ENCODE peak calls at places on chromosomes 11 and 22, in seven cellular contexts. Q is astrocyte of the cerebellum, N is endothelial cell, T is dorsolateral prefrontal cortex, S is iris pigment epithelial cell, D is EH, F is lung. P is an unnamed sample.

GRCh38 chr11:3037041-3037944 is 19.9 kb downstream of the CARS1 start:
- DNase-seq in Q (peak), D (peak), S (peak), F (peak), T (peak), N (peak), P (no peak)

GRCh38 chr22:31350410-31350863 is 4.3 kb upstream of the PATZ1 start:
- DNase-seq in S (peak), T (no peak), F (no peak), D (peak), N (no peak), Q (no peak), P (no peak)

GRCh38 chr11:15123849-15124248 is 9.1 kb downstream of the INSC start:
- DNase-seq in D (peak), S (peak), F (no peak), Q (no peak), N (no peak), T (no peak), P (no peak)

GRCh38 chr22:35616043-35616442 is 1.1 kb downstream of the MB start:
- DNase-seq in Q (no peak), T (no peak), D (peak), N (no peak), F (no peak), S (no peak), P (no peak)

GRCh38 chr11:27290261-27290660 is 72.8 kb downstream of the CCDC34 start:
- DNase-seq in N (no peak), T (no peak), S (no peak), Q (no peak), D (peak), F (no peak), P (no peak)

GRCh38 chr22:45916515-45916914 is 60.4 kb downstream of the WNT7B start:
- DNase-seq in S (no peak), F (no peak), D (no peak), T (no peak), Q (no peak), N (no peak), P (no peak)

GRCh38 chr11:105553015-105553414 is 56.9 kb upstream of the GRIA4 start:
- DNase-seq in S (peak), Q (no peak), N (no peak), D (peak), F (no peak), T (no peak), P (no peak)

GRCh38 chr11:9574806-9575530 is 1.5 kb downstream of the WEE1 start:
- DNase-seq in N (peak), T (no peak), F (peak), Q (peak), S (peak), D (peak), P (no peak)

GRCh38 chr11:786235-787083 is 3.4 kb downstream of the CEND1 start:
- DNase-seq in S (no peak), Q (no peak), T (no peak), D (no peak), F (no peak), N (no peak), P (no peak)

GRCh38 chr11:31786996-31787685 is 24.0 kb downstream of the PAX6 start:
- DNase-seq in S (no peak), D (no peak), T (no peak), F (no peak), N (no peak), Q (no peak), P (no peak)

GRCh38 chr11:130431806-130432205 is 3.4 kb upstream of the ADAMTS8 start:
- DNase-seq in D (peak), S (peak), N (no peak), Q (no peak), T (no peak), F (no peak), P (no peak)

GRCh38 chr11:73982595-73982989 is at the start of gene UCP2:
- DNase-seq in S (peak), T (peak), N (peak), F (peak), D (peak), Q (peak), P (peak)

GRCh38 chr22:45552580-45553332 is 50.1 kb downstream of the FBLN1 start:
- DNase-seq in S (peak), F (peak), Q (no peak), D (peak), N (peak), T (no peak), P (no peak)

GRCh38 chr22:48486163-48486957 is 1341.3 kb downstream of the BRD1 start:
- DNase-seq in F (no peak), S (no peak), D (no peak), T (no peak), N (no peak), Q (no peak), P (no peak)

GRCh38 chr11:57792060-57792541 is 30.5 kb downstream of the CTNND1 start:
- DNase-seq in S (peak), Q (no peak), T (no peak), N (no peak), D (peak), F (peak), P (peak)

GRCh38 chr22:31160328-31160978 is 471 bp downstream of the RNF185 start:
- DNase-seq in N (peak), Q (no peak), D (peak), F (no peak), S (peak), T (no peak), P (no peak)

GRCh38 chr11:106076923-106077608 is at the start of gene KBTBD3:
- DNase-seq in Q (peak), N (peak), T (peak), D (peak), S (peak), F (peak), P (peak)

GRCh38 chr11:103736986-103737622 is 299.3 kb upstream of the DDI1 start:
- DNase-seq in D (no peak), Q (no peak), T (no peak), F (no peak), S (no peak), N (no peak), P (no peak)

P was measured in memory B cell.